ENCODE peak calls at places on chromosome X, in nine cellular contexts. Z, G, H, Q, Y, L, R, K and F are unnamed samples.
A peak's percentile ranks its signal among the peaks of the same experiment; 100 is the strongest.

GRCh38 chrX:74218895-74219294 is 85.1 kb upstream of the ZCCHC13 start:
- DNase-seq in H (no peak), Q (no peak), L (no peak), Y (no peak), R (no peak), Z (no peak), K (no peak), G (no peak), F (no peak)

GRCh38 chrX:15515931-15516330 is 15.3 kb downstream of the BMX start:
- DNase-seq in Z (no peak), Q (no peak), H (no peak), K (no peak), R (no peak), G (no peak), L (no peak), Y (peak; percentile 12), F (no peak)

GRCh38 chrX:39975094-39975865 is 122.5 kb downstream of the BCOR start:
- DNase-seq in Z (no peak), G (peak; percentile 67), Q (peak; percentile 49), H (no peak), L (peak; percentile 76), Y (no peak), R (peak; percentile 64), K (no peak), F (no peak)

GRCh38 chrX:73831500-73831899 is 268.5 kb downstream of the CHIC1 start:
- DNase-seq in L (no peak), Q (no peak), H (no peak), R (no peak), Y (no peak), Z (no peak), G (no peak), K (no peak), F (no peak)

GRCh38 chrX:19541196-19541595 is 25.9 kb upstream of the MAP3K15 start:
- DNase-seq in Q (no peak), R (no peak), Y (no peak), G (no peak), L (no peak), K (no peak), H (no peak), Z (no peak), F (no peak)

GRCh38 chrX:155313766-155314165 is 20.6 kb downstream of the CLIC2 start:
- DNase-seq in G (no peak), K (no peak), Z (no peak), R (no peak), Y (no peak), L (no peak), Q (no peak), H (no peak), F (no peak)

GRCh38 chrX:96907888-96908287 is 24.2 kb downstream of the RPA4 start:
- DNase-seq in H (no peak), Y (no peak), Q (no peak), Z (no peak), K (no peak), R (no peak), L (no peak), G (no peak), F (no peak)

GRCh38 chrX:1481636-1482529 is 29.2 kb upstream of the ASMTL start:
- DNase-seq in K (peak; percentile 56), Q (peak; percentile 81), L (no peak), H (peak; percentile 53), Y (peak; percentile 66), G (peak; percentile 35), R (peak; percentile 72), Z (peak; percentile 67), F (peak; percentile 91)

GRCh38 chrX:19875051-19875432 is 12.4 kb downstream of the SH3KBP1 start:
- DNase-seq in Q (no peak), H (no peak), Z (no peak), K (peak; percentile 35), L (no peak), G (no peak), R (no peak), Y (no peak), F (no peak)

GRCh38 chrX:11287505-11287904 is 5.7 kb upstream of the AMELX start:
- DNase-seq in R (no peak), Y (no peak), G (peak; percentile 2), Z (no peak), H (no peak), Q (no peak), L (no peak), K (no peak), F (no peak)

GRCh38 chrX:18360867-18361266 is 6.4 kb upstream of the SCML2 start:
- DNase-seq in Z (no peak), R (no peak), G (no peak), L (no peak), K (peak; percentile 28), H (no peak), Q (no peak), Y (no peak), F (no peak)

GRCh38 chrX:1102786-1103185 is 109.7 kb downstream of the CRLF2 start:
- DNase-seq in H (no peak), Q (no peak), Y (no peak), R (no peak), Z (no peak), G (no peak), L (peak; percentile 15), K (no peak), F (no peak)

GRCh38 chrX:155086202-155086840 is 15.0 kb downstream of the BRCC3 start:
- DNase-seq in Q (no peak), G (peak; percentile 38), K (no peak), H (no peak), R (peak; percentile 30), Z (peak; percentile 17), L (no peak), Y (no peak), F (no peak)

GRCh38 chrX:72100051-72100755 is 31.5 kb downstream of the RTL5 start:
- DNase-seq in H (no peak), K (no peak), Q (no peak), G (no peak), Y (no peak), Z (no peak), R (no peak), L (no peak), F (no peak)

GRCh38 chrX:80812176-80812575 is 2.5 kb upstream of the BRWD3 start:
- DNase-seq in Y (peak; percentile 7), K (peak; percentile 43), R (peak; percentile 19), H (no peak), G (peak; percentile 26), Q (peak; percentile 44), Z (peak; percentile 25), L (no peak), F (peak; percentile 23)

GRCh38 chrX:102746134-102746584 is 25.6 kb downstream of the GPRASP3 start:
- DNase-seq in R (peak; percentile 35), Z (peak; percentile 17), Q (peak; percentile 47), G (peak; percentile 33), H (no peak), L (no peak), K (no peak), Y (peak; percentile 12), F (no peak)

GRCh38 chrX:72258174-72258573 is 18.9 kb downstream of the RPS4X start:
- DNase-seq in Y (no peak), Q (no peak), L (no peak), K (peak; percentile 77), H (peak; percentile 38), Z (no peak), R (no peak), G (peak; percentile 20), F (no peak)

GRCh38 chrX:47608130-47608810 is 11.4 kb downstream of the SYN1 start:
- DNase-seq in R (no peak), Z (no peak), H (no peak), Q (no peak), L (no peak), G (no peak), K (no peak), Y (no peak), F (peak; percentile 78)

GRCh38 chrX:36908801-36909403 is 99.3 kb upstream of the FAM47C start:
- DNase-seq in K (peak; percentile 10), G (no peak), Y (no peak), H (no peak), Z (no peak), R (no peak), Q (no peak), L (no peak), F (no peak)

GRCh38 chrX:119145241-119145653 is 17.6 kb upstream of the KIAA1210 start:
- DNase-seq in L (no peak), Y (no peak), Z (no peak), G (peak; percentile 24), Q (no peak), H (no peak), R (peak; percentile 10), K (no peak), F (no peak)
- TF ChIP-seq CTCF in L (peak; percentile 40), Y (no peak), Z (no peak), G (peak; percentile 32), Q (no peak), H (peak; percentile 57), R (peak; percentile 22), K (peak; percentile 69), F (no peak)

DNA sequence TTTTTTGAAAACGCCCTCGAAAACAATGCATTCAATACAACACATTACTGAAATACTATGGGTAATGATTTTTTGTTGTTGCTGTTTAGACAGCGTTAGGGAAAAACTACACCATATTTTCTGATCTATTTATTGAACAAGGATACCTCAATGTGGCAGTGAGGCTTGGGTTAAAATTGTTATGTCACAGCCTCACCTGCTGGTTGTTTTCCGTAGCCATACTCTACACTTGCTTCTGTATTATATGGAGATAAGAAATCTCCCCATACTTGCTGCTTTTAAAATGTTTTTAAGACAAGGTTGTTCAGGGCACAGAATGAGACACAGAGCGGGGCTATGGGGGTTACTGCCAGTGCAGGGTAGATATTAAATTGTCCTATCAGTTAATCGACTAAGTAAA is 221.6 kb upstream of the FTHL17 start:
- DNase-seq in K (no peak), Q (no peak), Z (no peak), L (no peak), H (no peak), R (no peak), Y (no peak), G (peak; percentile 4), F (no peak)
- TF ChIP-seq CTCF in K (no peak), Q (no peak), Z (no peak), L (peak; percentile 40), H (no peak), R (peak; percentile 7), Y (no peak), G (no peak), F (no peak)

DNA sequence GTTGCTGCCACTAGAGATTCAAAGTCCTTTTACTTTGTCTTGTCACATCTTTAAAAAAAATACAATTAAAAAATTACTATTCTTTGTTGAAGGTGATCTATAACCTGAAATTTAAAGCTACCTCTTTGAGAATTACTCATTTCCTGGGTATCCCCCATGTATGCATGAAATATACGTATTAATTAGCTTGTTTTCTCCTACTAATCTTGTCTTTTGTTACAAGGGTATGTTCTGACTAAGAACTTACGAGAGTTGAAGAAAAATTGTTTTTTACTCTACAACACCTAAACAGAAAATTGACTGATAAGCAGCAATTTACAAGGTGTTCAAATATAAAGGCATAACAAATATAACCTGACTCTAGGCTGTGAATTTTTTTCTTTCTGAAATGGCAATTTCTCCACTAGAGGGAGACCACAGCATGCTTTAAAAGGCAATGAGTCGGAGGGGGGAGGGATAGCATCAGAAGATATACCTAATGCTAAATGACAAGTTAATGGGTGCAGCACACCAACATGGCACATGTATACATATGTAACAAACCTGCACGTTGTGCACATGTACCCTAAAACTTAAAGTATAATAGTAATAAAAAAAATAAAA is 249.6 kb downstream of the OPHN1 start:
- DNase-seq in Q (no peak), L (no peak), R (no peak), K (no peak), Z (no peak), Y (no peak), G (peak; percentile 20), H (no peak), F (no peak)
- TF ChIP-seq CTCF in Q (no peak), L (peak; percentile 54), R (peak; percentile 32), K (peak; percentile 75), Z (no peak), Y (no peak), G (peak; percentile 55), H (peak; percentile 51), F (no peak)

GRCh38 chrX:115912372-115912897 is 258.1 kb upstream of the AGTR2 start:
- DNase-seq in Y (no peak), Q (no peak), H (no peak), L (no peak), Z (no peak), G (no peak), R (peak; percentile 24), K (no peak), F (no peak)
- TF ChIP-seq CTCF in Y (no peak), Q (no peak), H (no peak), L (no peak), Z (no peak), G (no peak), R (no peak), K (no peak), F (no peak)